ENCODE peak calls at places on chromosomes 2 and 18, in four cellular contexts. A is GM12878, I is K562, S is HL-60. H is an unnamed sample.

GRCh38 chr2:239294571-239295054 is 106.2 kb downstream of the HDAC4 start:
- DNase-seq in I (peak; percentile 77), S (no peak), A (no peak), H (no peak)

GRCh38 chr18:596288-596881 is 403 bp upstream of the CLUL1 start:
- DNase-seq in A (no peak), I (peak; percentile 88), S (no peak), H (peak; percentile 44)

GRCh38 chr2:234341332-234341985 is 155.4 kb downstream of the ARL4C start:
- DNase-seq in S (no peak), I (no peak), A (no peak), H (no peak)

GRCh38 chr18:49082714-49083688 is 132.2 kb upstream of the SMAD7 start:
- DNase-seq in A (no peak), S (no peak), I (no peak), H (no peak)

GRCh38 chr2:238999290-238999741 is 151.4 kb downstream of the TWIST2 start:
- DNase-seq in A (no peak), S (no peak), I (no peak), H (no peak)

GRCh38 chr2:180663016-180663471 is 317.4 kb upstream of the UBE2E3 start:
- DNase-seq in A (no peak), S (no peak), I (no peak), H (no peak)

GRCh38 chr2:42978175-42978886 is 185.9 kb upstream of the HAAO start:
- DNase-seq in I (no peak), A (no peak), S (no peak), H (no peak)

GRCh38 chr18:50276452-50276851 is 4.9 kb downstream of the MBD1 start:
- DNase-seq in I (no peak), A (no peak), S (no peak), H (no peak)

GRCh38 chr2:107412981-107413380 is 413.7 kb upstream of the RGPD4 start:
- DNase-seq in I (no peak), A (no peak), S (no peak), H (no peak)

GRCh38 chr18:65752625-65753325 is 2.0 kb downstream of the CDH7 start:
- DNase-seq in A (no peak), I (no peak), S (no peak), H (no peak)

GRCh38 chr2:130819915-130820861 is 16.5 kb upstream of the ARHGEF4 start:
- DNase-seq in A (no peak), I (no peak), S (no peak), H (no peak)

GRCh38 chr18:59502222-59502898 is 143.3 kb upstream of the LMAN1 start:
- DNase-seq in I (no peak), A (no peak), S (no peak), H (no peak)

GRCh38 chr2:176297067-176297466 is 27.8 kb downstream of the MTX2 start:
- DNase-seq in S (no peak), A (no peak), I (no peak), H (no peak)

GRCh38 chr2:72116081-72116533 is 31.6 kb downstream of the CYP26B1 start:
- DNase-seq in I (peak; percentile 38), A (no peak), S (no peak), H (no peak)

GRCh38 chr2:166944909-166945308 is 56.6 kb downstream of the XIRP2 start:
- DNase-seq in S (no peak), I (no peak), A (no peak), H (no peak)

GRCh38 chr2:216292886-216293291 is 79.4 kb downstream of the MARCHF4 start:
- DNase-seq in A (no peak), S (no peak), I (peak; percentile 41), H (no peak)

GRCh38 chr18:50518787-50519520 is 40.9 kb upstream of the MAPK4 start:
- DNase-seq in S (no peak), A (no peak), I (no peak), H (no peak)

GRCh38 chr2:127596311-127597045 is 49.5 kb upstream of the GPR17 start:
- DNase-seq in S (no peak), A (no peak), I (no peak), H (no peak)

GRCh38 chr2:199771948-199772692 is 78.9 kb downstream of the FTCDNL1 start:
- DNase-seq in A (no peak), I (no peak), S (peak; percentile 68), H (no peak)

GRCh38 chr2:189516546-189516945 is 64.0 kb downstream of the SLC40A1 start:
- DNase-seq in I (peak; percentile 40), S (peak; percentile 55), A (no peak), H (no peak)

GRCh38 chr2:171810409-171810993 is 83.5 kb downstream of the SLC25A12 start:
- DNase-seq in A (no peak), S (no peak), I (no peak), H (no peak)

GRCh38 chr18:53603281-53603680 is 621.2 kb downstream of the MBD2 start:
- DNase-seq in A (no peak), S (no peak), I (no peak), H (no peak)

GRCh38 chr18:73593207-73593606 is 554.4 kb downstream of the FBXO15 start:
- DNase-seq in I (no peak), A (no peak), S (no peak), H (no peak)

GRCh38 chr18:73594749-73595148 is 552.9 kb downstream of the FBXO15 start:
- DNase-seq in A (no peak), S (no peak), I (no peak), H (no peak)

DNA sequence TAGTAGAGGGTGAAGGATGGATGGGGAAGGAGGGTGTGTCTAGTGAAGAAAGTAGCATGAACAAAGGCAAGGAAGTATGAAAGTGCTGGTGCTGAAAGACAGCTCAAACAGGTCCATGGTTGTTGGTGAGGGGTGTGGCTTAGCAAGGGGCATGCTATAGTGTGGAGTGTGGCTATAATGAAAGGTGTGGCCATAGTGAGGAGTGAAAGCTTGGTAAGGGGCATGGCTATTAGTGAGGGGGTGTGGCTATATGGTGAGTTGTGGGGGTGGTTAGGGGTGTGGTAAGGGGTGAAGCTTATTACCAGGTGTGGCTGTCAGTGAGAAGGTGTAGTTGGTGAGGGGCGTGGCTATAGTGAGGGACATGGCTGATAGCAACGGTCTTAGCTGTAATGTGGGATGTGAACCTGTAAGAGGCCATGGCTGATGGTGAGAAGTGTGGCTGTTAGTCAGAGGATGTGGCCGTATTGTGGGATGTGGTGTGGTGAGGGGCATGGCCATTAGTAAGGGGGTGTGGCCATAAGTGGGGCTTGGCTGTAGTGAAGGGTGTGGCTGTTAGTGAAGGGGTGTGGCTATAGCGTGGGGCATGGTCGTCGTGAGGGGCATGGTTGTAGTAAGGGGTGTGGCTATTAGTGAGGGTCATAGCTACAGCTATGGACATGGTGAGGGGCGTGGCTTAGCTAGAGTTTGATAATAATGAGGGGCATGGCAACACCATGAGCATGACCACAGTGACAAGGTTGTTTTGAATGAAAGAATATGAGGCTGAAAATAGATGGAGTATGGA is 549.6 kb downstream of the FBXO15 start:
- DNase-seq in I (no peak), A (no peak), S (no peak), H (no peak)
- TF ChIP-seq SPI1 in I (no peak), A (no peak), S (no peak), H (no peak)

DNA sequence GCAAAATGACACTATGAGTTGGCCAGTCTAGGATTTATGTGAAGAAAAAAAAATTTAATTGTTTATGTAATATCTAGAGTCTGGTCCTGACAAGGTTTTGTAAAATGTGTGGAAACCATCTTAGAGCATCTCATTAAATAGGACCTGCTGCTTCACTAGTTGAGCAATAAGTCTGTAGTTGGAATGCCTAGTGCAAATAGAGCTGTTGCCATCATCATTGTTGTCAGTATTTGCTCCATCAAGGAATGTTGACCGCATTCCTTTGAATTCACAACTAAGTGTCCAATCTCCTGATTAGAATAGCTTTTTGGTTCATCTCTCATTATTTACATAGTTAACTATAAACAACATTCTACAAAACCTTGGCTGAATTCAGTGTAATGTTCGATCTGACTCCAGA is 32.2 kb upstream of the RPE start:
- DNase-seq in S (no peak), A (no peak), I (no peak), H (no peak)
- TF ChIP-seq SPI1 in S (no peak), A (no peak), I (no peak), H (no peak)

GRCh38 chr2:30756051-30756719 is 51.1 kb downstream of the CAPN13 start:
- DNase-seq in I (peak; percentile 54), S (no peak), A (no peak), H (no peak)
- TF ChIP-seq SPI1 in I (peak; percentile 26), S (no peak), A (no peak), H (no peak)

GRCh38 chr2:17916584-17916983 is 38.1 kb downstream of the KCNS3 start:
- DNase-seq in S (no peak), I (no peak), A (no peak), H (no peak)
- TF ChIP-seq SPI1 in S (no peak), I (no peak), A (no peak), H (no peak)

DNA sequence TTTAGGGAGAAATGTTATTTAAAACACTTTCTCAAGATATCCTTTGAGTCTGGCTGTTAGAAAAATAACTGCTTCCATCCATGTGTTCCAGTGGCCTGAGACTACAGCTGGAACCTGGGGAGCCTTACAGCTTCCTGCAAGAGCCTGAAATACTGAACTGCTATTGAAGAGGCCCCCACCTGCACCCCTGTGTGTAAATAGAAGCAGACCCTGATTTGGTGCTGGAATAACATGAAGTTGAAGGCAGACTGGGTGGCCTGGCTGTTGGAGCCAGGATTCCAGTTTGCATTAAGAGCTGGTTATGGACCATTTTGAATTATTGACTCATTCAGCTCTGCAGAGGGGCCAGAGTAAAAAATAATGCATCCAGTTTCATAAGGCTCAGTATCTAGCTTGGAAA is 61.9 kb downstream of the DIS3L2 start:
- DNase-seq in I (no peak), S (no peak), A (no peak), H (no peak)
- TF ChIP-seq SPI1 in I (no peak), S (no peak), A (no peak), H (no peak)

DNA sequence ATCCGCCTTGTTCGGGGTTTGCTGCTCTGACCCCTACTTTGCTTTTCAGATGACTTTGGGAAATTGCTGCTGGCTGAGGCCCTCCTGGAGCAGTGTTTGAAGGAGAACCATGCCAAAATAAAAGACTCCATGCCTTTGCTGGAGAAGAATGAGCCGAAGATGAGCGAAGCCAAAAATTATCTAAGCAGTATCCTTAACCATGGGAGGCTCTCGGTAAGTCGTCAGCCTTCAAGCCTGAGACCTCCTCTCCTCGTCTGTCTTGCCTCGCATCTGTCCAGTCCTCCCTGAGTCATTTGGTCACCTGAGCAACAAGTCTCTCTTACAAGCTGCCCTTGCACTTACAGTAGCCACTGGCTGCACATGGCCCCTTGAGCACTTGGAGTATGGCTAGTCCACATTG is 34.7 kb upstream of the MCFD2 start:
- DNase-seq in S (no peak), I (no peak), A (no peak), H (no peak)
- TF ChIP-seq SPI1 in S (no peak), I (no peak), A (no peak), H (no peak)

GRCh38 chr2:136407113-136407951 is 289.4 kb upstream of the CXCR4 start:
- DNase-seq in S (no peak), A (no peak), I (no peak), H (no peak)
- TF ChIP-seq SPI1 in S (no peak), A (no peak), I (no peak), H (no peak)

H was measured in GM12891.